ENCODE peak calls at places on chromosome 1, in ten cellular contexts. T is endothelial cell of umbilical vein, H is transverse colon, G is HepG2, L is breast epithelium, E is prostate gland, R is HL-60, B is stomach, N is H1, U is esophagus muscularis mucosa. W is an unnamed sample.

GRCh38 chr1:205669341-205670142 is 10.8 kb downstream of the SLC45A3 start:
- DNase-seq in T (peak; percentile 31), U (no peak), R (no peak), B (no peak), L (no peak), G (no peak), H (no peak), E (no peak), N (no peak), W (no peak)

GRCh38 chr1:47424336-47424982 is 8.4 kb downstream of the FOXE3 start:
- DNase-seq in U (no peak), L (no peak), H (no peak), N (peak; percentile 69), G (peak; percentile 52), E (peak; percentile 22), B (no peak), T (peak; percentile 29), R (no peak), W (no peak)

GRCh38 chr1:225424562-225425210 is 3.2 kb downstream of the LBR start:
- DNase-seq in L (no peak), E (no peak), H (no peak), T (no peak), B (no peak), U (no peak), G (no peak), N (no peak), R (no peak), W (no peak)

GRCh38 chr1:91617242-91617837 is 116.7 kb downstream of the CDC7 start:
- DNase-seq in H (peak; percentile 44), T (no peak), N (peak; percentile 65), U (peak; percentile 86), E (no peak), L (no peak), G (peak; percentile 51), R (no peak), B (no peak), W (no peak)

GRCh38 chr1:93698351-93699112 is 16.9 kb upstream of the BCAR3 start:
- DNase-seq in U (no peak), H (no peak), N (no peak), T (no peak), G (no peak), E (no peak), R (no peak), L (no peak), B (no peak), W (no peak)

GRCh38 chr1:151146072-151146415 is 387 bp downstream of the SEMA6C start:
- DNase-seq in U (no peak), R (no peak), T (peak; percentile 29), H (no peak), G (no peak), B (no peak), N (no peak), L (no peak), E (no peak), W (no peak)

GRCh38 chr1:213123532-213123931 is 72.5 kb downstream of the RPS6KC1 start:
- DNase-seq in H (no peak), B (no peak), E (no peak), N (no peak), L (no peak), R (no peak), T (peak; percentile 73), G (peak; percentile 50), U (no peak), W (no peak)

GRCh38 chr1:43509007-43509739 is 21.5 kb upstream of the PTPRF start:
- DNase-seq in T (no peak), G (no peak), U (peak; percentile 60), R (no peak), E (no peak), B (no peak), N (peak; percentile 29), L (no peak), H (no peak), W (no peak)

GRCh38 chr1:247638781-247639180 is 33.4 kb downstream of the OR2G3 start:
- DNase-seq in B (no peak), H (peak; percentile 80), N (no peak), R (no peak), E (no peak), T (no peak), U (no peak), L (no peak), G (no peak), W (no peak)

GRCh38 chr1:229070168-229070567 is 200.7 kb upstream of the RAB4A start:
- DNase-seq in E (peak; percentile 73), H (peak; percentile 66), G (no peak), L (peak; percentile 70), U (no peak), N (no peak), B (peak; percentile 81), T (peak; percentile 14), R (peak; percentile 26), W (no peak)

DNA sequence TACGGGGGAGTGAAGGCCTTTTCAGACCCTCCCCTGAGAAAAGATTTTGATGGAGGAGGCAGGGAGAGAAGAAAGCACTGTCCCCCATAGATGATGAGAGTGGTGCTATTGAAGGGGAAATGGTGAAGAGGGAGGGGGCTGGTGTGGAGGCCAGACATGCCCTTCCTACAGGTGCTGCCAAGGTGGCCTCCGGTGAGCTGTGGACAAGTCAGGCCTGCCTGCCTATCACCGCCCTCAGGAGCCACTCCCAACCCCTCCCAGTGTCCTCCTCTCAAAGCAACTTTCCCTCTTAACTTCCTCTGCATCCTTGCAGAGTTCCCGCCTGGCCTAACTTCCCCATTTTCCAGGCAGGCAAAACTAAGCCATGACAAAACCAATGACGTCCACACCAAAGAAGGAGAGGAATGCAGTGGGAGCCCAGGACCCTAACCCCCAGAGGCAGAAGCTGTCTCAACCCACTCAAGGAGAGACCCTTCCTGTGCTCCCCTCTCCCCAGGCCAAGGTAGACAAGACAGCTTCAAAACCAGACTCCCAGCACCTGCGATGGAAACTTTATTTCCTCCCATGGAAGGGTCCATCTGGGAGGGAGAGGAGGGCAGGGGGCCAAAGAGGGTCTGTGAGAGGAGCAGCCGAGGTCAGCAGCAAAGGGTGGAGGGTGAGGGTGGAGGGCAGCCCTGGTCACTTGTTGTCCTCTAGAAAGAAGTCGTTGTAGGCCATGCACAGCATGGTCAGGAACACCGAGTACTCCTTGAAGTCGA is 1.0 kb upstream of the S100A6 start:
- DNase-seq in N (no peak), R (no peak), E (no peak), T (no peak), G (no peak), H (peak; percentile 84), L (no peak), B (peak; percentile 44), U (no peak), W (no peak)
- TF ChIP-seq POLR2AphosphoS5 in N (no peak), R (no peak), E (no peak), T (no peak), G (no peak), H (peak; percentile 73), L (no peak), B (peak; percentile 44), U (no peak), W (no peak)

DNA sequence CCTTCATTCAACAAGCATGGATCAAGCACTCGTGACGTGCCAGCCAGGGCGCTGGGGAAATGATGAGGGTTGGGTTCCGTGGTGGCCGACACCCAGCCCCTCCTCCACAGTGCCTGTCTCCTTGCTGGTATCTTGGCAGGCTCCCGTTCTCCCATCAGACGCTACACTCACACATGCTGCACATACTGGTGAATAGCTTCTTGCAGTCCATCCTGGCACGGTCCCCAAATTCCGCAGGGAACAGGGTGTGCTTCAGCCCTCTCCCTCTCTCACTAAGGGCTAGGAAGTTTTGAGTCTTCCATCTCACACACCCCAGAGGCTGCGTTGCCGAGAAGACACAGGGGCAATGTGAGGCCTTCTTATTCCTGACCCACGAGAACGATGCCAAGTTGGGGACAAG is 10.1 kb upstream of the MEF2D start:
- DNase-seq in B (peak; percentile 79), G (no peak), R (no peak), T (no peak), E (peak; percentile 97), N (no peak), L (peak; percentile 87), U (peak; percentile 98), H (peak; percentile 82), W (no peak)
- TF ChIP-seq POLR2AphosphoS5 in B (peak; percentile 60), G (no peak), R (no peak), T (no peak), E (peak; percentile 98), N (no peak), L (peak; percentile 73), U (no peak), H (peak; percentile 78), W (no peak)

GRCh38 chr1:208820600-208821232 is 576.5 kb upstream of the PLXNA2 start:
- DNase-seq in R (no peak), B (no peak), G (no peak), N (no peak), L (no peak), U (no peak), E (no peak), H (no peak), T (no peak), W (no peak)
- TF ChIP-seq POLR2AphosphoS5 in R (no peak), B (no peak), G (no peak), N (no peak), L (no peak), U (no peak), E (no peak), H (no peak), T (no peak), W (no peak)

GRCh38 chr1:75791022-75791421 is 5.0 kb downstream of the RABGGTB start:
- DNase-seq in E (no peak), H (no peak), T (no peak), R (peak; percentile 30), B (no peak), L (no peak), G (no peak), U (no peak), N (no peak), W (no peak)

GRCh38 chr1:75794382-75794781 is 2.3 kb upstream of the MSH4 start:
- DNase-seq in H (no peak), N (no peak), E (no peak), R (no peak), L (no peak), G (no peak), T (no peak), U (no peak), B (no peak), W (no peak)

GRCh38 chr1:75795703-75796193 is 934 bp upstream of the MSH4 start:
- DNase-seq in N (no peak), T (no peak), G (no peak), E (no peak), R (peak; percentile 7), L (no peak), U (no peak), H (no peak), B (no peak), W (no peak)

GRCh38 chr1:75796376-75797272 is at the start of gene MSH4:
- DNase-seq in B (no peak), T (no peak), R (peak; percentile 5), E (no peak), N (peak; percentile 66), U (no peak), G (peak; percentile 33), H (no peak), L (no peak), W (no peak)

DNA sequence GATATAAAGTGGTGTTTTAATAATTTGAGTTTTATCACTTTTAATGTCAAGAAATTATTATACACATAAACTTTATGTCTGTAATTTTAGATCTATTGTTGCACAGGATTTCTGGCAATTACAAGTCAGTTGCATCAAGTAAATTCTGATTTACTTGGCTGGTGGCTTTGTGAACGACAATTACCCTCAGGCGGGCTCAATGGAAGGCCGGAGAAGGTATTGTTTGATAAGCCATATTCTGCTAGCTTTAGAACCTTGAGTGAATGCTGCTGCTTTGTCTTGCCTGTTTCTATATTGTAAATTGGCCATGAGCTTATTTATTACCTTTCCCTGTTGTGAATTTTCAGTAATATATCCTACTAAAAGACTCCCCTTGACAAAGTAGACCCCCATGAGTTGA is 4.6 kb upstream of the MSH4 start:
- DNase-seq in N (no peak), E (no peak), U (no peak), H (no peak), L (no peak), T (no peak), G (no peak), B (no peak), R (peak; percentile 12), W (no peak)
- TF ChIP-seq POLR2AphosphoS5 in N (no peak), E (no peak), U (no peak), H (no peak), L (no peak), T (no peak), G (no peak), B (no peak), R (no peak), W (no peak)

W was measured in GM12891.